ENCODE peak calls at places on chromosomes 13 and 19, in nine cellular contexts. One of them, this sample, is unnamed.

GRCh38 chr19:44644391-44645016 is 794 bp downstream of the PVR start:
- DNase-seq in cardiac muscle cell: peak; percentile 23
- DNase-seq in psoas muscle: peak; percentile 36
- DNase-seq in retinal pigment epithelial cell: peak; percentile 41
- DNase-seq in GM23338: peak; percentile 79
- DNase-seq in ascending aorta: no peak
- DNase-seq in gastrocnemius medialis: peak; percentile 17
- DNase-seq in heart right ventricle: no peak
- DNase-seq in mucosa of descending colon: no peak
- DNase-seq in this sample: no peak

GRCh38 chr13:106329941-106330340 is 205.5 kb downstream of the EFNB2 start:
- DNase-seq in cardiac muscle cell: no peak
- DNase-seq in ascending aorta: no peak
- DNase-seq in psoas muscle: no peak
- DNase-seq in gastrocnemius medialis: no peak
- DNase-seq in heart right ventricle: no peak
- DNase-seq in GM23338: no peak
- DNase-seq in retinal pigment epithelial cell: no peak
- DNase-seq in mucosa of descending colon: no peak
- DNase-seq in this sample: no peak

GRCh38 chr13:28590450-28590849 is 68.5 kb upstream of the POMP start:
- DNase-seq in retinal pigment epithelial cell: no peak
- DNase-seq in GM23338: no peak
- DNase-seq in mucosa of descending colon: no peak
- DNase-seq in heart right ventricle: no peak
- DNase-seq in cardiac muscle cell: no peak
- DNase-seq in gastrocnemius medialis: no peak
- DNase-seq in psoas muscle: no peak
- DNase-seq in ascending aorta: no peak
- DNase-seq in this sample: no peak

GRCh38 chr13:32687275-32687674 is 101.0 kb downstream of the PDS5B start:
- DNase-seq in retinal pigment epithelial cell: no peak
- DNase-seq in heart right ventricle: no peak
- DNase-seq in cardiac muscle cell: no peak
- DNase-seq in GM23338: no peak
- DNase-seq in mucosa of descending colon: no peak
- DNase-seq in psoas muscle: no peak
- DNase-seq in gastrocnemius medialis: no peak
- DNase-seq in ascending aorta: no peak
- DNase-seq in this sample: no peak

GRCh38 chr19:6402834-6403608 is 10.1 kb upstream of the GTF2F1 start:
- DNase-seq in ascending aorta: no peak
- DNase-seq in GM23338: peak; percentile 25
- DNase-seq in heart right ventricle: no peak
- DNase-seq in psoas muscle: no peak
- DNase-seq in cardiac muscle cell: no peak
- DNase-seq in retinal pigment epithelial cell: peak; percentile 14
- DNase-seq in gastrocnemius medialis: no peak
- DNase-seq in mucosa of descending colon: peak; percentile 81
- DNase-seq in this sample: no peak

GRCh38 chr13:114077938-114078335 is 54.5 kb downstream of the RASA3 start:
- DNase-seq in heart right ventricle: no peak
- DNase-seq in gastrocnemius medialis: peak; percentile 13
- DNase-seq in cardiac muscle cell: no peak
- DNase-seq in retinal pigment epithelial cell: no peak
- DNase-seq in GM23338: peak; percentile 53
- DNase-seq in psoas muscle: no peak
- DNase-seq in mucosa of descending colon: peak; percentile 41
- DNase-seq in ascending aorta: no peak
- DNase-seq in this sample: no peak

GRCh38 chr19:21023901-21024300 is 3.4 kb downstream of the ZNF430 start:
- DNase-seq in retinal pigment epithelial cell: no peak
- DNase-seq in psoas muscle: no peak
- DNase-seq in cardiac muscle cell: no peak
- DNase-seq in mucosa of descending colon: no peak
- DNase-seq in heart right ventricle: no peak
- DNase-seq in GM23338: no peak
- DNase-seq in ascending aorta: no peak
- DNase-seq in gastrocnemius medialis: no peak
- DNase-seq in this sample: no peak

GRCh38 chr13:104286566-104287290 is 1220.5 kb upstream of the SLC10A2 start:
- DNase-seq in heart right ventricle: no peak
- DNase-seq in retinal pigment epithelial cell: no peak
- DNase-seq in cardiac muscle cell: no peak
- DNase-seq in gastrocnemius medialis: no peak
- DNase-seq in ascending aorta: no peak
- DNase-seq in GM23338: peak; percentile 33
- DNase-seq in mucosa of descending colon: no peak
- DNase-seq in psoas muscle: no peak
- DNase-seq in this sample: no peak

GRCh38 chr13:108525867-108526266 is 103.5 kb upstream of the MYO16 start:
- DNase-seq in heart right ventricle: no peak
- DNase-seq in cardiac muscle cell: no peak
- DNase-seq in psoas muscle: no peak
- DNase-seq in retinal pigment epithelial cell: no peak
- DNase-seq in GM23338: no peak
- DNase-seq in ascending aorta: no peak
- DNase-seq in mucosa of descending colon: no peak
- DNase-seq in gastrocnemius medialis: no peak
- DNase-seq in this sample: no peak

GRCh38 chr19:44588753-44589112 is 24.6 kb upstream of the IGSF23 start:
- DNase-seq in heart right ventricle: no peak
- DNase-seq in cardiac muscle cell: no peak
- DNase-seq in mucosa of descending colon: no peak
- DNase-seq in GM23338: no peak
- DNase-seq in ascending aorta: no peak
- DNase-seq in gastrocnemius medialis: peak; percentile 14
- DNase-seq in retinal pigment epithelial cell: no peak
- DNase-seq in psoas muscle: no peak
- DNase-seq in this sample: no peak

GRCh38 chr19:15015946-15016542 is 33.2 kb upstream of the CASP14 start:
- DNase-seq in heart right ventricle: no peak
- DNase-seq in psoas muscle: no peak
- DNase-seq in retinal pigment epithelial cell: no peak
- DNase-seq in mucosa of descending colon: no peak
- DNase-seq in GM23338: peak; percentile 74
- DNase-seq in ascending aorta: no peak
- DNase-seq in gastrocnemius medialis: no peak
- DNase-seq in cardiac muscle cell: peak; percentile 43
- DNase-seq in this sample: no peak

GRCh38 chr19:28242317-28242927 is 970.5 kb downstream of the UQCRFS1 start:
- DNase-seq in mucosa of descending colon: no peak
- DNase-seq in psoas muscle: no peak
- DNase-seq in gastrocnemius medialis: no peak
- DNase-seq in ascending aorta: no peak
- DNase-seq in retinal pigment epithelial cell: no peak
- DNase-seq in cardiac muscle cell: peak; percentile 62
- DNase-seq in heart right ventricle: peak; percentile 7
- DNase-seq in GM23338: peak; percentile 83
- DNase-seq in this sample: no peak

GRCh38 chr13:65461590-65461989 is 1768.5 kb downstream of the PCDH9 start:
- DNase-seq in cardiac muscle cell: no peak
- DNase-seq in retinal pigment epithelial cell: peak; percentile 51
- DNase-seq in ascending aorta: no peak
- DNase-seq in GM23338: peak; percentile 8
- DNase-seq in mucosa of descending colon: no peak
- DNase-seq in heart right ventricle: no peak
- DNase-seq in gastrocnemius medialis: no peak
- DNase-seq in psoas muscle: no peak
- DNase-seq in this sample: no peak

GRCh38 chr19:11089254-11090013 is at the start of gene LDLR:
- DNase-seq in cardiac muscle cell: peak; percentile 94
- DNase-seq in retinal pigment epithelial cell: peak; percentile 91
- DNase-seq in heart right ventricle: peak; percentile 89
- DNase-seq in psoas muscle: peak; percentile 71
- DNase-seq in GM23338: peak; percentile 97
- DNase-seq in gastrocnemius medialis: peak; percentile 54
- DNase-seq in mucosa of descending colon: peak; percentile 90
- DNase-seq in ascending aorta: peak; percentile 63
- DNase-seq in this sample: peak; percentile 84

GRCh38 chr13:73522937-73523336 is 464.1 kb downstream of the KLF5 start:
- DNase-seq in gastrocnemius medialis: no peak
- DNase-seq in ascending aorta: no peak
- DNase-seq in GM23338: peak; percentile 34
- DNase-seq in cardiac muscle cell: no peak
- DNase-seq in mucosa of descending colon: no peak
- DNase-seq in heart right ventricle: no peak
- DNase-seq in retinal pigment epithelial cell: no peak
- DNase-seq in psoas muscle: no peak
- DNase-seq in this sample: no peak

GRCh38 chr13:33087091-33087490 is 70.9 kb downstream of the KL start:
- DNase-seq in gastrocnemius medialis: no peak
- DNase-seq in ascending aorta: no peak
- DNase-seq in psoas muscle: no peak
- DNase-seq in cardiac muscle cell: no peak
- DNase-seq in GM23338: no peak
- DNase-seq in mucosa of descending colon: no peak
- DNase-seq in heart right ventricle: no peak
- DNase-seq in retinal pigment epithelial cell: no peak
- DNase-seq in this sample: no peak

GRCh38 chr19:35142531-35143230 is 374 bp upstream of the FXYD7 start:
- DNase-seq in psoas muscle: no peak
- DNase-seq in mucosa of descending colon: peak; percentile 70
- DNase-seq in cardiac muscle cell: peak; percentile 75
- DNase-seq in retinal pigment epithelial cell: no peak
- DNase-seq in gastrocnemius medialis: no peak
- DNase-seq in heart right ventricle: no peak
- DNase-seq in GM23338: peak; percentile 91
- DNase-seq in ascending aorta: no peak
- DNase-seq in this sample: no peak

GRCh38 chr19:46392837-46393236 is 20.5 kb downstream of the CCDC8 start:
- DNase-seq in psoas muscle: no peak
- DNase-seq in gastrocnemius medialis: no peak
- DNase-seq in cardiac muscle cell: no peak
- DNase-seq in mucosa of descending colon: no peak
- DNase-seq in retinal pigment epithelial cell: no peak
- DNase-seq in GM23338: no peak
- DNase-seq in heart right ventricle: no peak
- DNase-seq in ascending aorta: no peak
- DNase-seq in this sample: no peak
- TF ChIP-seq CTCF in psoas muscle: no peak
- TF ChIP-seq CTCF in gastrocnemius medialis: no peak
- TF ChIP-seq CTCF in cardiac muscle cell: no peak
- TF ChIP-seq CTCF in mucosa of descending colon: no peak
- TF ChIP-seq CTCF in retinal pigment epithelial cell: no peak
- TF ChIP-seq CTCF in GM23338: no peak
- TF ChIP-seq CTCF in heart right ventricle: no peak
- TF ChIP-seq CTCF in ascending aorta: no peak
- TF ChIP-seq CTCF in this sample: no peak

DNA sequence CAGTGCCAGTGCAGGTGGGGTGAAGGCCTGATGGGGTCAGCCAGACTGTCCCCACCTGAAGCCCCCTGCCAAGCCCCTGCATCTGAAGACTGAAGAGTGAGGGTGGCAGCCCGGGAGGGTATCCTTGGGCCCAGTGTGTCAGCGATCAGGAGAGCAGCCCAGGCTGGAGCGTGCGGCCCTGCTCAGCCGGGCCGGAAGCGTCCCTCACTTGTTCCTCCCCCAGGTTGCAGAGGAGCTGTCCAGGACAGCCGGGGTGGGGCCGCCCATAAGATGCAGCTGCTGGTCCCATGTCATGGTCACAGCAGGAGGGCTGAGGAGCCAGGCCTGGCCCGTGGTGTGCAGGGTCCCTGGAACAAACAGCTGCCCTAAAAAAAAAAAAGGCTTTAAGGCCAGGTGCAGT is 55.4 kb downstream of the KDM4B start:
- DNase-seq in mucosa of descending colon: no peak
- DNase-seq in cardiac muscle cell: no peak
- DNase-seq in psoas muscle: peak; percentile 65
- DNase-seq in gastrocnemius medialis: peak; percentile 86
- DNase-seq in retinal pigment epithelial cell: no peak
- DNase-seq in GM23338: no peak
- DNase-seq in heart right ventricle: no peak
- DNase-seq in ascending aorta: no peak
- DNase-seq in this sample: no peak
- H3K4me3 ChIP-seq in mucosa of descending colon: no peak overlapping the region
- H3K4me3 ChIP-seq in cardiac muscle cell: no peak overlapping the region
- H3K4me3 ChIP-seq in psoas muscle: no peak overlapping the region
- H3K4me3 ChIP-seq in gastrocnemius medialis: no peak overlapping the region
- H3K4me3 ChIP-seq in retinal pigment epithelial cell: no peak overlapping the region
- H3K4me3 ChIP-seq in GM23338: no peak overlapping the region
- H3K4me3 ChIP-seq in heart right ventricle: no peak overlapping the region
- H3K4me3 ChIP-seq in ascending aorta: no peak overlapping the region
- H3K4me3 ChIP-seq in this sample: no peak overlapping the region

GRCh38 chr19:1252818-1253513 is 4.6 kb downstream of the MIDN start:
- DNase-seq in cardiac muscle cell: no peak
- DNase-seq in retinal pigment epithelial cell: peak; percentile 80
- DNase-seq in ascending aorta: peak; percentile 90
- DNase-seq in heart right ventricle: peak; percentile 94
- DNase-seq in mucosa of descending colon: peak; percentile 96
- DNase-seq in GM23338: no peak
- DNase-seq in gastrocnemius medialis: peak; percentile 89
- DNase-seq in psoas muscle: peak; percentile 91
- DNase-seq in this sample: no peak
- TF ChIP-seq CTCF in cardiac muscle cell: no peak
- TF ChIP-seq CTCF in retinal pigment epithelial cell: peak; percentile 11
- TF ChIP-seq CTCF in ascending aorta: peak; percentile 21
- TF ChIP-seq CTCF in heart right ventricle: peak; percentile 16
- TF ChIP-seq CTCF in mucosa of descending colon: no peak
- TF ChIP-seq CTCF in GM23338: no peak
- TF ChIP-seq CTCF in gastrocnemius medialis: no peak
- TF ChIP-seq CTCF in psoas muscle: no peak
- TF ChIP-seq CTCF in this sample: no peak

DNA sequence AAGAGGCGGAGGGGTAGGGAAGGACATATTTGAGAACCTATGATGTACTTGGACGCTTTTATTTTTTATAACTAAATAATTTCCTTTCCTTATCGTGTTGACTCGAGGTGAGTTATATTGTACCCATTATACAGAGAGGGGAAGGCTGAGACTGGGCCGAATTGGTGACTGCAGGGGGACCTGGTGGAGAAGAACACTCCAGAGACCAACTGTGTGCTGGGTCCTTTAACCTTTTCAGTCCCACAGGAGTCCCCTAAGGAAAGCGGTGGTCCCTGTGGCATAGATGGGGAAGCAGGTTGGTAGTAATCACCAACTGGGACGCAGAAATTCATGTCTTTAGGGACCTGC is 633 bp downstream of the MYH14 start:
- DNase-seq in mucosa of descending colon: no peak
- DNase-seq in psoas muscle: no peak
- DNase-seq in cardiac muscle cell: no peak
- DNase-seq in GM23338: no peak
- DNase-seq in ascending aorta: no peak
- DNase-seq in retinal pigment epithelial cell: no peak
- DNase-seq in heart right ventricle: no peak
- DNase-seq in gastrocnemius medialis: no peak
- DNase-seq in this sample: no peak
- H3K4me3 ChIP-seq in mucosa of descending colon: no peak overlapping the region
- H3K4me3 ChIP-seq in psoas muscle: peak overlapping the region; percentile 84
- H3K4me3 ChIP-seq in cardiac muscle cell: peak overlapping the region; percentile 46
- H3K4me3 ChIP-seq in GM23338: peak overlapping the region; percentile 84
- H3K4me3 ChIP-seq in ascending aorta: peak overlapping the region; percentile 78
- H3K4me3 ChIP-seq in retinal pigment epithelial cell: peak overlapping the region; percentile 46
- H3K4me3 ChIP-seq in heart right ventricle: peak overlapping the region; percentile 62
- H3K4me3 ChIP-seq in gastrocnemius medialis: peak overlapping the region; percentile 95
- H3K4me3 ChIP-seq in this sample: no peak overlapping the region